ENCODE peak calls at places on chromosomes 3 and 15, in four cellular contexts. One of them, this sample, is unnamed.

GRCh38 chr3:178028933-178029332 is 507.3 kb upstream of the KCNMB2 start:
- DNase-seq in lower leg skin: no peak
- DNase-seq in body of pancreas: no peak
- DNase-seq in tibial nerve: no peak
- DNase-seq in this sample: no peak

GRCh38 chr3:186209810-186210752 is 101.2 kb upstream of the ETV5 start:
- DNase-seq in lower leg skin: no peak
- DNase-seq in body of pancreas: peak; percentile 86
- DNase-seq in tibial nerve: peak; percentile 35
- DNase-seq in this sample: peak; percentile 77

GRCh38 chr15:99590913-99591646 is 25.3 kb downstream of the MEF2A start:
- DNase-seq in lower leg skin: no peak
- DNase-seq in body of pancreas: no peak
- DNase-seq in tibial nerve: no peak
- DNase-seq in this sample: no peak

GRCh38 chr3:102668247-102668646 is 233.4 kb downstream of the ZPLD1 start:
- DNase-seq in lower leg skin: no peak
- DNase-seq in body of pancreas: no peak
- DNase-seq in tibial nerve: no peak
- DNase-seq in this sample: no peak

GRCh38 chr3:4799266-4800256 is 179.7 kb upstream of the BHLHE40 start:
- DNase-seq in lower leg skin: no peak
- DNase-seq in body of pancreas: no peak
- DNase-seq in tibial nerve: no peak
- DNase-seq in this sample: no peak

GRCh38 chr3:134748698-134749097 is 46.4 kb upstream of the EPHB1 start:
- DNase-seq in lower leg skin: no peak
- DNase-seq in body of pancreas: no peak
- DNase-seq in tibial nerve: no peak
- DNase-seq in this sample: no peak

GRCh38 chr3:32706348-32707025 is 21.5 kb downstream of the CNOT10 start:
- DNase-seq in lower leg skin: no peak
- DNase-seq in body of pancreas: no peak
- DNase-seq in tibial nerve: no peak
- DNase-seq in this sample: no peak

GRCh38 chr15:92623435-92623834 is 32.1 kb downstream of the FAM174B start:
- DNase-seq in lower leg skin: no peak
- DNase-seq in body of pancreas: peak; percentile 88
- DNase-seq in tibial nerve: no peak
- DNase-seq in this sample: no peak

GRCh38 chr15:58065011-58065444 is 483 bp downstream of the ALDH1A2 start:
- DNase-seq in lower leg skin: no peak
- DNase-seq in body of pancreas: peak; percentile 7
- DNase-seq in tibial nerve: no peak
- DNase-seq in this sample: peak; percentile 51

GRCh38 chr15:90067181-90067952 is 34.9 kb downstream of the IDH2 start:
- DNase-seq in lower leg skin: no peak
- DNase-seq in body of pancreas: peak; percentile 89
- DNase-seq in tibial nerve: no peak
- DNase-seq in this sample: no peak

GRCh38 chr15:90065682-90066049 is 36.6 kb downstream of the IDH2 start:
- DNase-seq in lower leg skin: no peak
- DNase-seq in body of pancreas: no peak
- DNase-seq in tibial nerve: no peak
- DNase-seq in this sample: no peak

GRCh38 chr15:90063733-90064247 is 38.5 kb downstream of the IDH2 start:
- DNase-seq in lower leg skin: no peak
- DNase-seq in body of pancreas: peak; percentile 77
- DNase-seq in tibial nerve: no peak
- DNase-seq in this sample: peak; percentile 37

GRCh38 chr15:90062729-90063684 is 39.3 kb downstream of the IDH2 start:
- DNase-seq in lower leg skin: no peak
- DNase-seq in body of pancreas: peak; percentile 75
- DNase-seq in tibial nerve: no peak
- DNase-seq in this sample: peak; percentile 27

GRCh38 chr15:90064931-90065681 is 37.2 kb downstream of the IDH2 start:
- DNase-seq in lower leg skin: no peak
- DNase-seq in body of pancreas: peak; percentile 55
- DNase-seq in tibial nerve: no peak
- DNase-seq in this sample: peak; percentile 29
- TF ChIP-seq POLR2A in lower leg skin: no peak
- TF ChIP-seq POLR2A in body of pancreas: no peak
- TF ChIP-seq POLR2A in tibial nerve: no peak
- TF ChIP-seq POLR2A in this sample: no peak

DNA sequence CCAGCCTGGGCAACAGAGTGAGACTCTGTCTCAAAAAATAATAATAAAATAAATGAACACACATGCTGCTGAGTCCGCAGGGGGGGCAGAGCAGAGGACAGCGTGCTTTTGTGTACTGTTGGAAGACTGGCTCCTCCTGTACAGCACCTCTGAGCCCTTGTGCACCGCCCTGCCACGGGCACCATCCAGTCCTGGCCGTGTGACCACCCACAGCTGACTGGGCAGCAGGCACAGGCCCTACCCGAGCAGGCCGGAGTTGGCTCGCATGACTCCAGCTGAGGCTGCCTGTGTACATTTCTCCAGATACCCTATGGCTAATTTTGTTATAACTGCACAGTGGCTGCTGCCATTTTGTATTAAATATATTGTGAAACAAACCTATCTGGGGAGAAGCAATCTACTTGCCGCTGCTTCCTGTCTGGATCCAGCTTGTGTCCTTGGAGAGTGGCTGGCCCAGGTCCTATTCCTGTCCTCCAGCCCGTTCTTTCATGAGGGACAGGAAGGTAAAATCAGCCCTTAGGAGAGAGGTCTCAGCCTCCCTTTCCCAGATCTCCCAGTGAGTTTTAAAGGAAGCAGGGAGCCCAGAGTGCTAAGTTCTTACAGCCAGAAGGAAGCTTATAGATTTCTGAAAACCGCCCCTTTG is 14.6 kb downstream of the IVD start:
- DNase-seq in lower leg skin: no peak
- DNase-seq in body of pancreas: peak; percentile 78
- DNase-seq in tibial nerve: no peak
- DNase-seq in this sample: no peak
- TF ChIP-seq POLR2A in lower leg skin: no peak
- TF ChIP-seq POLR2A in body of pancreas: peak; percentile 16
- TF ChIP-seq POLR2A in tibial nerve: no peak
- TF ChIP-seq POLR2A in this sample: no peak

GRCh38 chr3:150291515-150291914 is 116.6 kb upstream of the TSC22D2 start:
- DNase-seq in lower leg skin: no peak
- DNase-seq in body of pancreas: no peak
- DNase-seq in tibial nerve: no peak
- DNase-seq in this sample: no peak
- TF ChIP-seq POLR2A in lower leg skin: no peak
- TF ChIP-seq POLR2A in body of pancreas: no peak
- TF ChIP-seq POLR2A in tibial nerve: no peak
- TF ChIP-seq POLR2A in this sample: no peak

GRCh38 chr15:51218249-51218648 is 120.1 kb downstream of the CYP19A1 start:
- DNase-seq in lower leg skin: no peak
- DNase-seq in body of pancreas: no peak
- DNase-seq in tibial nerve: no peak
- DNase-seq in this sample: no peak
- TF ChIP-seq POLR2A in lower leg skin: no peak
- TF ChIP-seq POLR2A in body of pancreas: no peak
- TF ChIP-seq POLR2A in tibial nerve: no peak
- TF ChIP-seq POLR2A in this sample: no peak

This sample was measured in testis.